ENCODE peak calls at places on chromosomes 5 and 9, in four cellular contexts. V, M, B and W are unnamed samples.

GRCh38 chr9:36102742-36103495 is 33.6 kb upstream of the GLIPR2 start:
- DNase-seq in V (peak; percentile 36), M (peak; percentile 57), B (peak; percentile 92), W (peak; percentile 50)

GRCh38 chr5:76601470-76601869 is 21.7 kb downstream of the F2RL2 start:
- DNase-seq in V (no peak), M (peak; percentile 48), B (peak; percentile 87), W (peak; percentile 54)

GRCh38 chr9:134485653-134486052 is 155.9 kb upstream of the COL5A1 start:
- DNase-seq in V (peak; percentile 11), M (no peak), B (no peak), W (no peak)

GRCh38 chr5:120817044-120817985 is 353.2 kb downstream of the PRR16 start:
- DNase-seq in V (no peak), M (no peak), B (peak; percentile 51), W (peak; percentile 66)

GRCh38 chr5:116799401-116799800 is 224.8 kb upstream of the SEMA6A start:
- DNase-seq in V (no peak), M (no peak), B (no peak), W (no peak)

GRCh38 chr9:129406278-129407225 is 214.3 kb downstream of the C9orf50 start:
- DNase-seq in V (no peak), M (peak; percentile 73), B (no peak), W (no peak)

GRCh38 chr5:38115318-38115827 is 143.0 kb upstream of the EGFLAM start:
- DNase-seq in V (no peak), M (no peak), B (no peak), W (no peak)

GRCh38 chr5:78221964-78222451 is 72.5 kb downstream of the AP3B1 start:
- DNase-seq in V (peak; percentile 92), M (no peak), B (peak; percentile 47), W (peak; percentile 15)

GRCh38 chr9:97717866-97718265 is 20.7 kb upstream of the XPA start:
- DNase-seq in V (no peak), M (no peak), B (no peak), W (no peak)

GRCh38 chr9:133107961-133108793 is 12.9 kb downstream of the RALGDS start:
- DNase-seq in V (no peak), M (no peak), B (no peak), W (no peak)

GRCh38 chr5:66967102-66967501 is 229.5 kb downstream of the CD180 start:
- DNase-seq in V (no peak), M (no peak), B (peak; percentile 83), W (peak; percentile 73)

GRCh38 chr9:79377315-79377855 is 194.4 kb upstream of the TLE4 start:
- DNase-seq in V (no peak), M (no peak), B (no peak), W (no peak)

GRCh38 chr5:76081811-76082783 is 1.1 kb upstream of the SV2C start:
- DNase-seq in V (no peak), M (no peak), B (peak; percentile 1), W (no peak)

GRCh38 chr5:96584712-96585111 is 77.5 kb upstream of the CAST start:
- DNase-seq in V (no peak), M (no peak), B (no peak), W (no peak)

GRCh38 chr9:126752881-126753670 is 51.8 kb upstream of the ZBTB43 start:
- DNase-seq in V (no peak), M (no peak), B (no peak), W (no peak)

GRCh38 chr5:169745441-169746146 is 108.5 kb downstream of the DOCK2 start:
- DNase-seq in V (no peak), M (no peak), B (peak; percentile 47), W (peak; percentile 59)

GRCh38 chr9:136566899-136567298 is 21.1 kb upstream of the NOTCH1 start:
- DNase-seq in V (no peak), M (no peak), B (peak; percentile 42), W (no peak)

GRCh38 chr9:35923927-35924763 is 14.9 kb downstream of the SPAAR start:
- DNase-seq in V (no peak), M (peak; percentile 44), B (peak; percentile 95), W (peak; percentile 90)

GRCh38 chr5:91794856-91795548 is 411.9 kb upstream of the ARRDC3 start:
- DNase-seq in V (no peak), M (no peak), B (peak; percentile 7), W (peak; percentile 12)

GRCh38 chr9:68842568-68842967 is 137.5 kb downstream of the PIP5K1B start:
- DNase-seq in V (no peak), M (no peak), B (no peak), W (no peak)

GRCh38 chr5:31702709-31703108 is 63.8 kb downstream of the PDZD2 start:
- DNase-seq in V (no peak), M (no peak), B (no peak), W (no peak)

GRCh38 chr9:19049872-19050636 is 827 bp downstream of the RRAGA start:
- DNase-seq in V (no peak), M (no peak), B (peak; percentile 48), W (peak; percentile 58)

GRCh38 chr5:68953151-68953884 is 140.5 kb upstream of the SLC30A5 start:
- DNase-seq in V (no peak), M (no peak), B (no peak), W (no peak)

GRCh38 chr5:75052461-75053285 is at the start of gene GCNT4:
- DNase-seq in V (no peak), M (no peak), B (peak; percentile 55), W (peak; percentile 52)

DNA sequence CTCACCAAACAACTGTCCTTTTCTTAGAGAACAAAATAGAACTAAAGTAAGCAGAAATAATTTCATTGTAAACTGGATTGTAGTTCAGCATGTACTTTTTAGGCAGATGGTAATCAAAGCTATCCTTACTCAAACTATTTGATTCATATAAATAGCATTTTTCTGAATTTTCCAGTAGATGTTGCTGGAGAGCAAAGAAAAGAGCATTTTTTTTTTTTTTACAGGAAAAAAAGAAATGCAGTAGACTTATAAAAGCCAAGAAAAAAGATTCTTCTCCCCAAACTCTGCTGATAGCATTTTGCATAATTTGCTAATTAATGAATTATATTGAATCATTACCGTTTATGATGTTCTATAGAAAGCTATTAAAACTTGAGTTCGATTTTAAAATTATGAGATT is 715.3 kb upstream of the WWC1 start:
- DNase-seq in V (no peak), M (no peak), B (no peak), W (no peak)
- TF ChIP-seq CTCF in V (no peak), M (no peak), B (no peak), W (peak; percentile 17)

GRCh38 chr5:65020492-65020891 is 251.8 kb downstream of the CWC27 start:
- DNase-seq in V (no peak), M (no peak), B (peak; percentile 31), W (no peak)
- H3K4me3 ChIP-seq in V (no peak overlapping the region), M (no peak overlapping the region), B (no peak overlapping the region), W (no peak overlapping the region)

GRCh38 chr5:151741678-151742423 is 16.6 kb downstream of the ATOX1 start:
- DNase-seq in V (no peak), M (no peak), B (peak; percentile 94), W (peak; percentile 72)

GRCh38 chr5:151743535-151743934 is 14.9 kb downstream of the ATOX1 start:
- DNase-seq in V (no peak), M (no peak), B (peak; percentile 26), W (peak; percentile 69)

GRCh38 chr5:151742870-151743294 is 15.5 kb downstream of the ATOX1 start:
- DNase-seq in V (no peak), M (peak; percentile 56), B (peak; percentile 84), W (peak; percentile 86)

GRCh38 chr5:151740958-151741373 is 17.5 kb downstream of the ATOX1 start:
- DNase-seq in V (no peak), M (no peak), B (peak; percentile 91), W (peak; percentile 52)

GRCh38 chr5:151745071-151745705 is 13.2 kb downstream of the ATOX1 start:
- DNase-seq in V (peak; percentile 71), M (peak; percentile 98), B (peak; percentile 94), W (peak; percentile 96)
- TF ChIP-seq CTCF in V (no peak), M (no peak), B (no peak), W (no peak)

DNA sequence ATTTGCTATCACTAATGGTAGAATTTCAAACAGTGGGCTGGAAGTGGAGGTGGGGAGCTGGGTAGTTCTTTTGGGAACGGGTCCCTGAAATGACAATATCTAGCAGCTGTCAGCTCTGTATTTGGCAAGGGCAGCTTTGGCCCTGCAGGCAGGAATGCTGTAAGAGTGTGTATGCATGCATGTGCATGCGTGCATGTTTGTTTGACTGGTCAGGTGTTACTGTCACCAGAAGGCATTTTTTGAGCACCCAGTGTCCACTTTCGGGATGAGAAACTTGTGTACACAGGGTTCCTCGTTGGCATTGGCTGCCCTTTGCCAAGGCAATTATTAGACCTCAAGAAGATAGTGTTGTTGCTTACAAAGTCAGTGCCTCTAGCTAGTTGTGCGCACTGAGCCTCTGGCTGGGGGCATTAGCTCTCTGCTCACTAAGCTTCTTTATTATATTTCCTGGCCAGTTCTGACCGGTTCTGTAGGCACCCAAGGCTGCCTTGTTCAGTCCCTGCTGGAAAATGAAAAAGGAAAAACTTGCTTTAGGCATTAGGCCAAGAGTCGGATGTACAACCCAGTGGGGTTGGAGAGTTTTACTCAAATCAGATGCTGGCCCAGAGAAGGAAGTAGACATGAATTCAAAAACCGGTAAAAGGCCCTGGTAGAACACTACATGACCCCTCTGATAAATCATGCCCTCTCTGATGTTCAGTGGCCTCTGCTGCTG is 2.0 kb downstream of the CYFIP2 start:
- DNase-seq in V (no peak), M (no peak), B (no peak), W (no peak)
- H3K4me3 ChIP-seq in V (peak overlapping the region; percentile 91), M (no peak overlapping the region), B (no peak overlapping the region), W (no peak overlapping the region)

DNA sequence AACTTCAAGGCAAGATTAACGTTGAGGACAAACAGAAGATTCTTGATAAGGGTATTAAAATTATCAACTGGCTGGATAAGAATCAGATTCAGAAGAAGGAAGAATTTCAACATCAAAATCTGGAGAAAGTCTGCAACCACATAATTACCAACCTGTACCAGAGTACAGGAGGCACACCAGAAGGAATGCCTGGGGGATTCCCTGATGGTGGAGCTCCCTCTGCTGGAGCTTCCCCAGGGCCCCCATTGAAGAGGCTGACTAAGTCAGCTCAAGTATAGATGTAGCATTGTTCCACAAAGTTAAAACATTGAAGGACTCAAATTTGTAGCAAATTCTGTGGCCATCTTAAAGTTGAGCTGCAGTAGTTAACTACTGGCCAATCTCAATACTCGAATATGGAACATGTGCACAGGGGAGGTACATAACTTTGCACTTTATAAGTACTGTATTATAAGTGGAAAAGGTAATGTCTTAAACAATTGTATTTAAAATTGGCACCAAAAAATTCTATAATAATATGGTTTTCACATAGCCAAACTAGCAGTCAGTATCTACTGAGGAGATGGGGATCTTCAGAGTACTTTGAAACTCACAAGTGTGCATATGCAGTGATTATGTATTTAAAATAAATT is 237.5 kb downstream of the CHSY3 start:
- DNase-seq in V (no peak), M (no peak), B (peak; percentile 73), W (peak; percentile 78)
- TF ChIP-seq CTCF in V (peak; percentile 61), M (peak; percentile 19), B (peak; percentile 92), W (peak; percentile 98)

DNA sequence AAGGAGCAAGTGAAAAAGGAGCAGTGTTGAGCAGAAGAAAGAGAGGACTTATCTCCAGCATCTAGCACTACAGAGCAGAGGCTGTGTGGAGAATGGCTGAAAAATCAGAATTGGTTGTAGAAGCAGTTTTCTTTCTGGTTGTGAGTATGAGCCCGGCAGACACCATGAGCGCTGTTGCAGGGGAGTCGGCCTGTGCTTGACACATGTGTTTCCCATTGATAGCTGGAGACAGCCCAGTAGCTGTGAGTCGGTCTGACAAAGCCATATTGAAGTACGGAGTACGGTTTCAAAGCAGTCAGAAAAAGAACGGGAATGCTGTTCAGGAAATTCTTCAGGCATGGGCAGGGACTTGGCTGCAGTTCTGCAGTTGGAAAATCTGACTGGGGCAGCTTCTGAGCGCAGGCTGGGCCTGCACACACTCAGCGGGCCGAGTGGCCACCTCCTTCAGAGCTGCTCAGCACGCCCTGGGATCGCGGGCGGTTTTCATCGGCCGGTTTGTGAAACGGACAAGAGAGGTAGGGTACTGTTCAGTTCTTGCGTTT is at the start of gene SGCD:
- DNase-seq in V (no peak), M (no peak), B (peak; percentile 33), W (peak; percentile 76)
- H3K4me3 ChIP-seq in V (no peak within 1 kb of the TSS), M (no peak within 1 kb of the TSS), B (no peak within 1 kb of the TSS), W (peak within 1 kb of the TSS; percentile 73)